ENCODE peak calls at places on chromosomes 1 and 21, in six cellular contexts. R, D, M, Q, S and H are unnamed samples.

GRCh38 chr1:155192346-155193274 is 15.1 kb downstream of the THBS3 start:
- DNase-seq in M (no peak), S (no peak), R (no peak), D (no peak), Q (peak), H (no peak)

GRCh38 chr1:109250454-109251276 is 1.3 kb downstream of the CELSR2 start:
- DNase-seq in Q (no peak), R (peak), D (no peak), S (no peak), M (no peak), H (no peak)

GRCh38 chr1:161229896-161230295 is 4.0 kb downstream of the TOMM40L start:
- DNase-seq in M (no peak), Q (peak), R (no peak), S (no peak), D (no peak), H (no peak)

GRCh38 chr1:2477309-2477708 is 1.2 kb downstream of the PLCH2 start:
- DNase-seq in Q (no peak), M (no peak), R (no peak), S (no peak), D (no peak), H (no peak)

GRCh38 chr1:64687725-64688285 is 57.1 kb upstream of the RAVER2 start:
- DNase-seq in Q (peak), R (peak), S (peak), M (peak), D (no peak), H (no peak)

GRCh38 chr1:165494949-165495810 is 48.6 kb upstream of the LRRC52 start:
- DNase-seq in Q (no peak), R (no peak), D (no peak), M (no peak), S (no peak), H (no peak)

GRCh38 chr1:110262846-110263631 is 52.9 kb downstream of the KCNC4 start:
- DNase-seq in R (no peak), S (no peak), Q (peak), D (peak), M (no peak), H (no peak)

GRCh38 chr1:248804771-248805681 is 20.7 kb downstream of the SH3BP5L start:
- DNase-seq in M (no peak), S (no peak), R (no peak), D (peak), Q (peak), H (no peak)

GRCh38 chr1:212104586-212105282 is 69.2 kb downstream of the DTL start:
- DNase-seq in S (no peak), Q (no peak), D (no peak), R (no peak), M (no peak), H (no peak)

GRCh38 chr1:229557913-229558414 is 543 bp downstream of the ABCB10 start:
- DNase-seq in R (peak), D (peak), M (peak), Q (peak), S (peak), H (no peak)

GRCh38 chr1:41657101-41657500 is 172.6 kb upstream of the EDN2 start:
- DNase-seq in M (no peak), Q (no peak), R (no peak), S (no peak), D (peak), H (no peak)

GRCh38 chr1:153697191-153697872 is 18.8 kb downstream of the NPR1 start:
- DNase-seq in D (no peak), Q (peak), R (peak), M (peak), S (peak), H (no peak)

GRCh38 chr21:14383596-14384210 is 757 bp upstream of the HSPA13 start:
- DNase-seq in Q (peak), M (no peak), S (peak), R (no peak), D (no peak), H (peak)

GRCh38 chr1:39130297-39130696 is 74.2 kb upstream of the MACF1 start:
- DNase-seq in R (no peak), S (peak), D (no peak), Q (no peak), M (no peak), H (peak)

GRCh38 chr1:184881941-184882648 is 92.2 kb downstream of the NIBAN1 start:
- DNase-seq in D (no peak), R (no peak), M (no peak), Q (no peak), S (peak), H (no peak)

GRCh38 chr1:192357904-192358303 is 41.1 kb downstream of the RGS21 start:
- DNase-seq in S (peak), M (no peak), R (no peak), D (no peak), Q (no peak), H (no peak)

GRCh38 chr1:41524676-41525675 is 40.5 kb upstream of the EDN2 start:
- DNase-seq in M (no peak), S (no peak), D (no peak), R (no peak), Q (no peak), H (no peak)

GRCh38 chr1:85611390-85611789 is 30.8 kb downstream of the CCN1 start:
- DNase-seq in S (peak), R (no peak), Q (no peak), D (no peak), M (no peak), H (peak)

GRCh38 chr1:198465201-198466144 is 75.0 kb downstream of the ATP6V1G3 start:
- DNase-seq in Q (peak), R (no peak), S (peak), D (no peak), M (no peak), H (no peak)

GRCh38 chr1:5658340-5659316 is 333.6 kb downstream of the NPHP4 start:
- DNase-seq in Q (no peak), R (no peak), D (peak), S (no peak), M (no peak), H (no peak)

GRCh38 chr1:34851431-34852105 is 8.0 kb downstream of the SMIM12 start:
- DNase-seq in R (no peak), D (peak), M (peak), Q (no peak), S (no peak), H (no peak)

GRCh38 chr1:178360421-178360820 is 136.3 kb downstream of the CLEC20A start:
- DNase-seq in R (no peak), Q (no peak), S (no peak), M (no peak), D (no peak), H (no peak)

GRCh38 chr1:28437260-28437923 is 67.9 kb downstream of the PHACTR4 start:
- DNase-seq in Q (peak), R (no peak), D (no peak), M (peak), S (peak), H (peak)

GRCh38 chr1:1591452-1591851 is 8.5 kb downstream of the FNDC10 start:
- DNase-seq in Q (no peak), R (no peak), S (peak), D (no peak), M (no peak), H (no peak)

GRCh38 chr1:8020032-8020431 is 6.1 kb downstream of the ERRFI1 start:
- DNase-seq in M (no peak), R (no peak), Q (peak), D (no peak), S (peak), H (no peak)
- H3K4me3 ChIP-seq in M (no peak), R (peak), Q (no peak), D (no peak), S (peak), H (no peak)

GRCh38 chr21:33587792-33588484 is 546 bp downstream of the DONSON start:
- DNase-seq in Q (peak), M (peak), R (peak), S (peak), D (peak), H (no peak)

GRCh38 chr21:33584455-33584854 is 4.0 kb downstream of the DONSON start:
- DNase-seq in R (no peak), M (no peak), S (no peak), Q (no peak), D (no peak), H (no peak)

GRCh38 chr21:33588485-33589335 is at the start of gene DONSON:
- DNase-seq in R (peak), D (peak), Q (peak), S (peak), M (peak), H (peak)

DNA sequence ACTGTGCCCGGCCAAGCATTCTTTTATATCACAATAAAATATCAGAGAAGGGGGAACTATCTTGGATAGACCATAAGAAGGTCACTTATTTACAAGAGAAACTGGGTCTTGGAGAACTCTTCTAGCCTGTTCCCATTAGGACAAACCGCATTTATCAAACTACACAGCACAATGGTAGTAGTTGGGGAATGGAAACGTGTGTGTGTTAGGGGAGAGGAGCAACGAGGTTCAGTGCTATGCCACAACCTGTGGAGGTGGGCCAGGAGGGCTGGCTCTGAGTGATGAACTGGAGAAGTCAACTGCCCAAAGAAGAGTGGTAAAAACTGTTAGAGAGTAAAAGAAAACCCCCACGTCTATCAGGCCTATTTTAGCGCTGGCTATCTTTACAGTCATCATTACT is 1.6 kb downstream of the DONSON start:
- DNase-seq in R (no peak), S (no peak), M (no peak), D (no peak), Q (no peak), H (no peak)
- H3K4me3 ChIP-seq in R (no peak), S (peak), M (no peak), D (no peak), Q (peak), H (peak)

GRCh38 chr1:223713546-223714420 is 1.4 kb downstream of the CAPN2 start:
- DNase-seq in D (no peak), R (no peak), S (peak), M (no peak), Q (no peak), H (no peak)
- H3K4me3 ChIP-seq in D (peak), R (peak), S (peak), M (peak), Q (peak), H (peak)

DNA sequence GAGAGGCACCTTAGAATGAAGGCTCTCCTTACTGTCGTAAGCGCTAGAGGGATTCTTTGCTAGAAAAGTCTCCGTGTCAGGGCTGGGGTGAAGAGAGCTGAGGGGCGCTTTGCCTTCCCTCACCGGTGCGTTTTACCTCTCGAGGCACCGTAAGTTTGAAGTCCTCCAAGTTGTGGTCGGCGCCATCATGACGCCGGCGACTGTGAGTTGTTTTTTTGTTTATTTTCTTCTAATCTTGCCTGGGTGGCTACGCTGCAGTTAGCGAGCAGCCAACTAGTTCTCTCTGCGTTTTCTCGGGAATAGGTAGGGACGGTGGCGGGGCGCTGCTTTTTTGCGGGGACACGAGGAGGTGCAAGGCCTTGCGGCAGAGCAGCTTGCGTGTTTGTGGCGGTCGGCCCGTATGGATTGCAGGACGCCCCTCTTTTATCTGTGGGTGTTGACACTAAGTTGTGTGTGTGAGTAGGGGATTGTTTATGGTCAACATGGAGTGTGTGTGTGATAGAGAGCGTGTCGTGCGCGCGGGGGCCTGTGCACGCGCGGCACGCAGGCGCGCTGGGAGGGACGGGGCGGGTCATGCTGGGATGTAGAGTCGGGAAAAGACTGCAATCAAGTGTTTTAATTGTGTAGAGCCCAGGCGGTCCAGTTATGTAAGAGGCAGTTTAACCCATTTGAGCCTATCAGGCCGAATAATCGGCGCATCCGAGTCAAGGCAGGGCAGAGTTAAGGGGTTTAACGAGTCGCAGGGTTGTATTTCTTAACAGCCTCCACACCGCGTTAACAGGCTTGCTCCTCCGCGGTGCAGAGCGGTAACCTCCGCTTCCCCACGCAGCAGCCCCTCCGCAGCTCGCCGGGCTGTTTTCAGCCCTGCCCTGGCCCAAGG is 1.1 kb upstream of the NEGR1 start:
- DNase-seq in R (peak), Q (peak), M (peak), D (peak), S (peak), H (peak)
- H3K4me3 ChIP-seq in R (peak), Q (peak), M (peak), D (peak), S (peak), H (peak)

GRCh38 chr1:234706199-234706598 is 96.2 kb upstream of the IRF2BP2 start:
- DNase-seq in D (no peak), Q (no peak), M (no peak), R (no peak), S (no peak), H (no peak)
- H3K4me3 ChIP-seq in D (no peak), Q (no peak), M (no peak), R (no peak), S (no peak), H (no peak)